ENCODE peak calls at places on chromosomes 11 and 22, in four cellular contexts. I, O, F and U are unnamed samples.

GRCh38 chr11:113647108-113647507 is 59.0 kb downstream of the TMPRSS5 start:
- DNase-seq in F (no peak), I (no peak), O (no peak), U (no peak)

GRCh38 chr11:73194034-73194507 is 24.0 kb upstream of the P2RY2 start:
- DNase-seq in F (no peak), O (peak; percentile 7), I (no peak), U (no peak)

GRCh38 chr11:90449643-90450042 is 226.8 kb upstream of the CHORDC1 start:
- DNase-seq in O (no peak), I (no peak), F (no peak), U (no peak)

GRCh38 chr22:47110817-47111443 is 348.5 kb downstream of the TBC1D22A start:
- DNase-seq in F (no peak), O (no peak), I (peak; percentile 7), U (no peak)

GRCh38 chr11:81915045-81915444 is 818.6 kb downstream of the FAM181B start:
- DNase-seq in I (no peak), O (no peak), F (no peak), U (no peak)

GRCh38 chr22:49014227-49015201 is 813.2 kb downstream of the BRD1 start:
- DNase-seq in I (no peak), F (no peak), O (no peak), U (peak; percentile 85)

GRCh38 chr11:66617148-66617814 is 851 bp downstream of the RBM14 start:
- DNase-seq in I (no peak), F (no peak), O (no peak), U (peak; percentile 95)

GRCh38 chr11:35082322-35083180 is 56.4 kb upstream of the CD44 start:
- DNase-seq in F (peak; percentile 49), I (no peak), O (peak; percentile 72), U (no peak)

GRCh38 chr11:61516675-61517516 is 8.3 kb downstream of the LRRC10B start:
- DNase-seq in F (no peak), I (peak; percentile 42), O (no peak), U (no peak)

GRCh38 chr22:36528336-36528735 is 630 bp downstream of the EIF3D start:
- DNase-seq in F (no peak), O (no peak), I (no peak), U (no peak)

GRCh38 chr11:77259681-77260080 is 41.8 kb downstream of the GDPD4 start:
- DNase-seq in O (no peak), F (no peak), I (no peak), U (no peak)

GRCh38 chr11:61053198-61053597 is 49.1 kb upstream of the CD5 start:
- DNase-seq in F (no peak), I (no peak), O (no peak), U (no peak)

GRCh38 chr11:87597696-87598095 is 560.0 kb downstream of the TMEM135 start:
- DNase-seq in F (no peak), I (no peak), O (no peak), U (no peak)

GRCh38 chr22:17369553-17370035 is 334 bp downstream of the CECR2 start:
- DNase-seq in O (peak; percentile 14), F (peak; percentile 60), I (no peak), U (no peak)

GRCh38 chr11:73178092-73178539 is 36.0 kb upstream of the FCHSD2 start:
- DNase-seq in F (peak; percentile 87), O (peak; percentile 84), I (no peak), U (peak; percentile 95)

GRCh38 chr11:125076378-125076945 is 13.4 kb downstream of the SLC37A2 start:
- DNase-seq in O (no peak), I (no peak), F (no peak), U (no peak)

GRCh38 chr11:125074511-125075241 is 11.6 kb downstream of the SLC37A2 start:
- DNase-seq in O (no peak), F (no peak), I (no peak), U (no peak)

GRCh38 chr11:125073616-125074483 is 10.7 kb downstream of the SLC37A2 start:
- DNase-seq in F (no peak), O (no peak), I (no peak), U (no peak)

GRCh38 chr11:125075900-125076317 is 12.8 kb downstream of the SLC37A2 start:
- DNase-seq in F (no peak), I (no peak), O (no peak), U (no peak)

GRCh38 chr11:125075242-125075625 is 12.1 kb downstream of the SLC37A2 start:
- DNase-seq in I (no peak), F (no peak), O (no peak), U (no peak)
- TF ChIP-seq POLR2A in I (no peak), F (no peak), O (no peak), U (no peak)

GRCh38 chr11:134362192-134362901 is 30.6 kb downstream of the GLB1L2 start:
- DNase-seq in F (no peak), I (no peak), O (no peak), U (no peak)
- H3K27ac ChIP-seq in F (no peak overlapping the region), I (no peak overlapping the region), O (no peak overlapping the region), U (no peak overlapping the region)

GRCh38 chr11:416757-417621 is 2.2 kb upstream of the SIGIRR start:
- DNase-seq in I (peak; percentile 18), O (peak; percentile 80), F (peak; percentile 49), U (no peak)
- TF ChIP-seq POLR2A in I (peak; percentile 58), O (peak; percentile 51), F (peak; percentile 18), U (no peak)

GRCh38 chr11:48093323-48093722 is 113.0 kb downstream of the PTPRJ start:
- DNase-seq in I (no peak), O (no peak), F (no peak), U (no peak)
- H3K27ac ChIP-seq in I (no peak overlapping the region), O (peak overlapping the region; percentile 71), F (peak overlapping the region; percentile 59), U (no peak overlapping the region)

GRCh38 chr22:43114958-43115357 is 4.4 kb downstream of the BIK start:
- DNase-seq in I (no peak), F (no peak), O (peak; percentile 79), U (no peak)
- TF ChIP-seq POLR2A in I (no peak), F (no peak), O (no peak), U (no peak)

DNA sequence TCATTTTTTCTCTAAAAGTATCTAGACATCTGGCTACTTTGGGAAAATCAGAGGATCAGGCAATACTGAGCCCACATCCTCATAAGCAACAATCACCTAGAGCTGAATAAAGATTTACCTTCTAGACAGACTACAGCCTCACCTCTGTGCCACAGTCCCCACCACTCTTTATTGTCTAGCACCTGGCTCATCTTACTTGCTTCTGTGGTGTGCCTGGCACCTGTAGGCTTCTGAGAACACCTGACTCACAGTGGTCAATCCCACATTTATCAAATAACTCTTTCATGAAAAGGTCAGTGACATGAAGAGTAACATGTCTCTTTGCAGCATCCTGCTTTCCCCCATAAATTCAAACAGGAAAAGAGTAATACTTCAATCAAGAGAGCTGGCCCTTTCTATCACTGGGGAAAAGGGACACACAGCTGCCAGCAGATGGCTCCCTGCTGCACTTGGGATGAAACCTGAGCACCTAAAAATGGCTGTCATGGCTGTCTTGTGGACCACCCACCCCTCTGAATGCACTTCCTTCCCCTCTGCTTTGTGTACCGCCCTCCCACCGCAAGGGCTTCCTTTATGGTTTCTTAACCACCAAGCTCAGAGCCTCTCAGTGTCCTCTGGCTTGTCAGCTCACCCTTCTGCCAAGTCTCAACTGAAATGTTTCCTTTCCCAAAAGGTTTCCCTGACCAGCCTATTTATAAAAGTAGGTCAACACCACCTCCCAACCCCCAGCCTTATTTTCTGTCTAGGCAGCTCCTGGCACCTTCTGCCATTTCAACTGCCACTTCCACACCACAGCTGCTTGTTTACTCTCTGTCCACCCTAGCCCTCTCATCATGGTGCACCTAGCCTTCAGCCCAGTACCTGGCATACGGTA is 9.3 kb downstream of the TFIP11 start:
- DNase-seq in O (peak; percentile 55), F (peak; percentile 51), I (peak; percentile 64), U (no peak)
- H3K27ac ChIP-seq in O (no peak overlapping the region), F (no peak overlapping the region), I (peak overlapping the region; percentile 39), U (no peak overlapping the region)

DNA sequence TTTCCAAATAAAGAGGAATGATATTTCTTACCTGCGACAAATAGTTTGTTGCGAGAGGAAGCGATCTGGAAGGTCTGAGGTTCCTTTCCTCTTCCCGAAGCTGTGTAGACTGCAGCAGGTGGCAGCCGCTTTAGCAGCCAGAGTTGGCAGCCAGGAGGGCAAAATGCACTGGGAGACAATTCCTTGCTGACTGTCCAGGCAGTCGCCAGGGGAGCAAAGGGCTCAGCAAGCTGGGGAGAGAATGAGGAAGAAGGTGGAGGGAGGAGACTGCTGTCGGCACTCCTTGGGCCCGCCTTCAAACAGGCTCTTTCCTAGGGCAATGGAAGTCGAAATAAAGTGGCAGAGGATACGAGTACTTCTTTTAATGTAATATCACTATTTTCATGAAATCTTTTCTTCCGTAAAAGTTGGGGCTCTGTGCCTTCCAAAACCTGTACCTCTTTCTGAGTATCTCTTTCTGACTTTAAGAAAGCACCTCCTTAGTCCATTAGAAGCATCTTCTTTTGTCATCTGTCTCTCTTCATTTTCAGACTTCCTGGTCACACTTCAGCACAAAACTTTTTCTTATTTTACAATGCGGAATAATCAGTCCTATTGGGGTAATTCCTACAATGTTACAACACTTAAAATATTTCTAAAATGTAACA is at the start of gene IL18:
- DNase-seq in I (no peak), F (peak; percentile 70), O (peak; percentile 88), U (no peak)
- TF ChIP-seq POLR2A in I (no peak), F (no peak), O (peak; percentile 87), U (no peak)

DNA sequence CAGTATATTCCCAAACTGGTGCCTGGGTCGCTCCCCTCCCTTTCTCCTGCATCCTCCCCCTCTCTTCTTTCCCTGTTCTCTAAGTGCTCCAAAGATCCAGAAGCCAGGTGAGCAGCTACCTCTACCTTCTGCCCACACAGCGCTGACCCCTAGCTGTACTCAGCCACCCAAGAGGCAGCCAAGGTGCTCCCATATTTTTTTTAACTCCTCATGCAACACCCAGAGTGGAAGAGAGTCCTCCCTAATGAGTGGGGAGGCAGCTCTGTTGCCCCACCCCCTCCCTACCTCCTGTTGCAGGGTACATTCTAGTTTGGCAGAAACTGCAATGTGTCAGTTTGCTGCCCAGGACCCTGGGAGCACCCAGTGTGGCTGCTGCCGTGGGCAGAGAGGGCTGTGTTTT is 40.2 kb downstream of the RPL27A start:
- DNase-seq in O (no peak), F (no peak), I (no peak), U (no peak)
- H3K27ac ChIP-seq in O (peak overlapping the region; percentile 91), F (no peak overlapping the region), I (no peak overlapping the region), U (peak overlapping the region; percentile 97)

GRCh38 chr11:45180888-45181594 is 34.6 kb downstream of the PRDM11 start:
- DNase-seq in O (peak; percentile 76), F (peak; percentile 63), I (peak; percentile 59), U (no peak)
- TF ChIP-seq POLR2A in O (peak; percentile 53), F (no peak), I (peak; percentile 40), U (no peak)

DNA sequence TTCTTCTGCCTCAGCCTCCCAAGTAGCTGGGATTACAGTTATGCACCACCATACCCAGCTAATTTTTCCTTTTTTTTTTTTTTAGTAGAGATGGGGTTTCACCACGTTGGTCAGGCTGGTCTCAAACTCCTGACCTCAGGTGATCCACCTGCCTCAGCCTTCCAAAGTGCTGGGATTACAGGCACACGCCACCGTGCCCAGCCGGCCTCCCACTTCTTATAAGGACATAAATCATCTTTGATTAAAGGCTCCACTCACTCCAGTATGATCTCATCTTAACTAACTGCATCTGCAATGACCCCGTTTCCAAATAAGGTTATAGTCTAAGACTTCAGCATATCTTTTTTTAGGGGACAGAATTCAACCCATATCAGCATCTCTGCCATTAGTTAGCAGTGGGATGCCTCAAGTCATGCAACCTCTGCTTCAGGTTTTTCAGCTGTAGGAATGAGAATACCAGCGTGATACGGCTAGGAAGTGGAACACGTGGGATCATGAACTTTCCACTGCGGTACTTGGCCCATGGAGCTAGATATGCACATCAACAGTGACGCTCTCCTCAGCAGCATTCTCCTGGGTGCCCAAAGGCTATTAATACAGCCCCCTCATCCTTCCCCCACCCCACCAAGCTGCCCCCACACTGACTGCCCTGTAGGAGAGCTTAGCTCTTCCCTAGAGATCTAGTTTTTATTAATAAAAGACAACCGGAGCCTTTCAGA is 41.4 kb downstream of the MCHR1 start:
- DNase-seq in F (no peak), O (no peak), I (no peak), U (no peak)
- H3K27ac ChIP-seq in F (no peak overlapping the region), O (peak overlapping the region; percentile 31), I (no peak overlapping the region), U (peak overlapping the region; percentile 68)